ENCODE peak calls at places on chromosome 11, in ten cellular contexts. U is cardiac fibroblast, A is A549, X is progenitor cell of endocrine pancreas, S is neural crest cell, N is neural progenitor cell, M is astrocyte of the spinal cord, Q is GM06990, W is nephron progenitor cell, E is right lobe of liver. F is an unnamed sample.

GRCh38 chr11:68542617-68543016 is 82.1 kb downstream of the PPP6R3 start:
- DNase-seq in W (no peak), A (no peak), M (peak), E (no peak), U (peak), S (no peak), X (no peak), N (no peak), Q (no peak), F (no peak)

GRCh38 chr11:12909866-12910265 is 99.2 kb upstream of the RASSF10 start:
- DNase-seq in S (no peak), M (no peak), A (no peak), X (no peak), N (no peak), W (no peak), Q (no peak), E (no peak), U (peak), F (no peak)

GRCh38 chr11:134393638-134394037 is 18.4 kb downstream of the B3GAT1 start:
- DNase-seq in U (no peak), X (no peak), W (peak), N (peak), S (peak), A (peak), M (no peak), E (peak), Q (no peak), F (no peak)

GRCh38 chr11:16012125-16012751 is 344.1 kb downstream of the SOX6 start:
- DNase-seq in E (no peak), W (no peak), A (no peak), S (no peak), M (no peak), N (no peak), U (peak), X (no peak), Q (no peak), F (no peak)

GRCh38 chr11:120455487-120455886 is 56.1 kb upstream of the GRIK4 start:
- DNase-seq in A (no peak), X (no peak), S (no peak), W (no peak), N (no peak), M (no peak), U (no peak), Q (no peak), E (no peak), F (no peak)

GRCh38 chr11:27242591-27242990 is 120.4 kb downstream of the CCDC34 start:
- DNase-seq in Q (no peak), A (no peak), S (no peak), N (no peak), U (no peak), M (peak), W (no peak), E (no peak), X (no peak), F (no peak)

GRCh38 chr11:69697861-69698260 is 6.0 kb downstream of the FGF19 start:
- DNase-seq in N (no peak), A (no peak), S (no peak), E (no peak), W (no peak), Q (no peak), X (no peak), M (no peak), U (no peak), F (no peak)

GRCh38 chr11:79414644-79415317 is 26.0 kb downstream of the TENM4 start:
- DNase-seq in A (no peak), U (peak), X (no peak), E (no peak), S (no peak), W (no peak), Q (no peak), M (peak), N (no peak), F (no peak)

GRCh38 chr11:86068138-86068861 is 584 bp downstream of the PICALM start:
- DNase-seq in E (peak), U (peak), S (peak), W (peak), X (peak), M (no peak), N (peak), Q (peak), A (peak), F (peak)

GRCh38 chr11:45543808-45544422 is 121.5 kb downstream of the CHST1 start:
- DNase-seq in E (no peak), S (peak), Q (no peak), N (peak), W (peak), M (no peak), U (peak), X (peak), A (peak), F (no peak)

GRCh38 chr11:62544521-62545436 is 1.8 kb downstream of the AHNAK start:
- DNase-seq in X (no peak), Q (no peak), A (peak), N (peak), E (no peak), U (peak), W (peak), M (no peak), S (no peak), F (no peak)

GRCh38 chr11:128948583-128948982 is 5.9 kb upstream of the TP53AIP1 start:
- DNase-seq in U (no peak), S (no peak), W (peak), Q (no peak), X (no peak), E (no peak), A (no peak), N (peak), M (no peak), F (no peak)

GRCh38 chr11:116697011-116697410 is 75.8 kb downstream of the BUD13 start:
- DNase-seq in N (no peak), M (no peak), S (no peak), W (no peak), A (no peak), X (no peak), U (no peak), E (no peak), Q (no peak), F (peak)

GRCh38 chr11:114279778-114280532 is 16.2 kb upstream of the NNMT start:
- DNase-seq in E (no peak), U (peak), W (no peak), M (peak), S (no peak), Q (no peak), A (no peak), N (no peak), X (no peak), F (no peak)

GRCh38 chr11:47257518-47258316 is at the start of gene NR1H3:
- DNase-seq in X (peak), W (peak), A (peak), M (peak), U (peak), S (peak), E (peak), Q (no peak), N (peak), F (peak)

GRCh38 chr11:23112987-23113886 is 253.0 kb upstream of the CCDC179 start:
- DNase-seq in W (peak), A (peak), Q (no peak), E (peak), M (peak), U (peak), S (peak), N (peak), X (no peak), F (no peak)

GRCh38 chr11:124984512-124984854 is 30.5 kb downstream of the CCDC15 start:
- DNase-seq in E (no peak), M (no peak), Q (no peak), A (no peak), N (no peak), W (no peak), U (no peak), S (no peak), X (no peak), F (no peak)

GRCh38 chr11:133988686-133989410 is 32.1 kb upstream of the IGSF9B start:
- DNase-seq in N (no peak), Q (no peak), A (no peak), W (no peak), U (no peak), X (no peak), E (no peak), M (no peak), S (no peak), F (no peak)

GRCh38 chr11:45145083-45145420 is 1.4 kb upstream of the PRDM11 start:
- DNase-seq in U (no peak), A (no peak), S (no peak), X (no peak), E (no peak), N (no peak), Q (no peak), W (no peak), M (no peak), F (no peak)

GRCh38 chr11:90134420-90135003 is at the start of gene NAALAD2:
- DNase-seq in X (peak), Q (peak), M (peak), N (peak), U (peak), S (peak), W (peak), A (peak), E (peak), F (peak)

GRCh38 chr11:13051257-13051656 is 42.1 kb downstream of the RASSF10 start:
- DNase-seq in E (no peak), U (no peak), N (no peak), A (peak), Q (no peak), W (no peak), X (no peak), M (no peak), S (no peak), F (no peak)

GRCh38 chr11:118194835-118195627 is 18.6 kb upstream of the SCN2B start:
- DNase-seq in A (peak), U (peak), W (no peak), X (peak), Q (no peak), S (no peak), N (no peak), M (peak), E (peak), F (no peak)

GRCh38 chr11:5922749-5923426 is 19.2 kb upstream of the OR56A3 start:
- DNase-seq in X (no peak), U (peak), N (no peak), S (no peak), M (no peak), Q (no peak), W (no peak), E (no peak), A (peak), F (no peak)

GRCh38 chr11:127275771-127276170 is 275.2 kb upstream of the KIRREL3 start:
- DNase-seq in U (no peak), M (no peak), E (no peak), W (no peak), A (no peak), Q (no peak), S (no peak), N (no peak), X (no peak), F (no peak)

GRCh38 chr11:91947215-91947614 is 277.4 kb upstream of the FAT3 start:
- DNase-seq in S (no peak), A (no peak), N (no peak), W (no peak), M (peak), U (peak), Q (no peak), E (no peak), X (no peak), F (no peak)

GRCh38 chr11:122681731-122682130 is 26.2 kb downstream of the UBASH3B start:
- DNase-seq in M (no peak), A (peak), W (no peak), X (no peak), E (no peak), N (no peak), U (no peak), S (no peak), Q (no peak), F (no peak)

GRCh38 chr11:9251306-9251705 is 13.8 kb downstream of the DENND5A start:
- DNase-seq in W (no peak), S (no peak), X (no peak), M (no peak), U (no peak), N (no peak), A (no peak), Q (no peak), E (no peak), F (no peak)

GRCh38 chr11:91350931-91351330 is 873.7 kb upstream of the FAT3 start:
- DNase-seq in Q (no peak), X (no peak), W (no peak), E (no peak), S (no peak), U (no peak), M (no peak), N (peak), A (no peak), F (no peak)

GRCh38 chr11:110991621-110992355 is 253.7 kb upstream of the POU2AF2 start:
- DNase-seq in W (no peak), Q (no peak), E (peak), M (peak), A (no peak), N (no peak), U (no peak), X (no peak), S (no peak), F (no peak)

GRCh38 chr11:32713496-32713895 is 81.0 kb downstream of the CCDC73 start:
- DNase-seq in U (peak), W (no peak), S (no peak), M (peak), X (no peak), E (no peak), A (peak), Q (no peak), N (peak), F (no peak)
- TF ChIP-seq CTCF in U (peak), W (peak), S (peak), M (peak), X (peak), E (peak), A (peak), Q (peak), N (peak), F (peak)

DNA sequence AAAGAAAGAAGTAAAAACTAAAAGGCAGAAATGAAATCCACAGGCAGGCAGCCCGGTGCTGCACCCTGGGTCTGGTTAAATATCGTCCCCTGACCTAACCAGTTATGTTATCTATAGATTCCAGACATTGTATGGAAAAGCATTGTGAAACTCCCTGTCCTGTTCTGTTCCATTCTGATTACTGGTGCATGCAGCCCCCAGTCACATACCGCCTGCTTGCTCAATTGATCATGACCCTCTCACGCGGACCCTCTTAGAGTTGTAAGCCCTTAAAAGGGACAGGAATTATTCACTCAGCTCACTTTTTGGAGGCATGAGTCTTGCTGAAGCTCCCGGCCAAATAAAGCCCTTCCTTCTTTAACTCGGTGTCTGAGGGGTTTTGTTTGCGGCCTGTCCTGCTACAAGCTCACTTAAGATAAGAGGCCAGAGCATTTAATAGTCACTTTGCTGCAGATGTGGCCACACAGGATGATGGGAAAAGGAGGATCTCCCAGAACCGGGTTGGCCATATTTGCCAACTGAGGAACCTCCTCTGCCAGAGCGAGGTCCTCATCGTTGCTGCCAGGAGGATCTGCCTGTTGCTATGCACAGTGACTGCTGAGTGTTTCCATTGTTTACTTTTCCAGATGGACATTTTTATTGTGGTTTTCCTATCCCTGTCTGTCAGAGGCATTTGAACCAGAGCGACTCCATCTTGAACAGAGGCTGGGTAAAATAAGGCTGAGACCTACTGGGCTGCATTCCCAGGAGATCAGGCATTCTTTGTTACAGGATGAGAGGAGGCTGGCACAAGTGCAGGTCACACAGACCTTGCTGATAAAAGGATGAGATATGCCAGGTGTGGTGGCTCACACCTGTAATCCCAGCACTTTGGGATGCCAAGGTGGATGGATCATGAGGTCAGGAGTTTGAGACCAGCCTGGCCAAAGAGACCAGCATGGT is 10.2 kb downstream of the C11orf96 start:
- DNase-seq in E (no peak), X (no peak), Q (no peak), W (no peak), M (no peak), S (no peak), U (no peak), A (no peak), N (no peak), F (no peak)
- TF ChIP-seq CTCF in E (no peak), X (no peak), Q (no peak), W (no peak), M (no peak), S (no peak), U (no peak), A (no peak), N (no peak), F (no peak)

GRCh38 chr11:66641834-66642233 is 3.3 kb downstream of the RBM4 start:
- DNase-seq in N (no peak), Q (no peak), M (no peak), W (no peak), A (no peak), X (no peak), E (no peak), U (no peak), S (no peak), F (no peak)

GRCh38 chr11:66637557-66638176 is 836 bp upstream of the RBM4 start:
- DNase-seq in M (no peak), W (no peak), S (no peak), N (peak), X (no peak), U (no peak), E (no peak), A (no peak), Q (no peak), F (no peak)

GRCh38 chr11:66636411-66636810 is 2.1 kb upstream of the RBM4 start:
- DNase-seq in W (no peak), Q (no peak), E (no peak), M (no peak), A (no peak), X (no peak), S (no peak), U (no peak), N (no peak), F (no peak)

GRCh38 chr11:66638177-66639065 is at the start of gene RBM4:
- DNase-seq in Q (peak), X (peak), M (peak), W (peak), A (peak), S (peak), N (peak), U (peak), E (peak), F (peak)

DNA sequence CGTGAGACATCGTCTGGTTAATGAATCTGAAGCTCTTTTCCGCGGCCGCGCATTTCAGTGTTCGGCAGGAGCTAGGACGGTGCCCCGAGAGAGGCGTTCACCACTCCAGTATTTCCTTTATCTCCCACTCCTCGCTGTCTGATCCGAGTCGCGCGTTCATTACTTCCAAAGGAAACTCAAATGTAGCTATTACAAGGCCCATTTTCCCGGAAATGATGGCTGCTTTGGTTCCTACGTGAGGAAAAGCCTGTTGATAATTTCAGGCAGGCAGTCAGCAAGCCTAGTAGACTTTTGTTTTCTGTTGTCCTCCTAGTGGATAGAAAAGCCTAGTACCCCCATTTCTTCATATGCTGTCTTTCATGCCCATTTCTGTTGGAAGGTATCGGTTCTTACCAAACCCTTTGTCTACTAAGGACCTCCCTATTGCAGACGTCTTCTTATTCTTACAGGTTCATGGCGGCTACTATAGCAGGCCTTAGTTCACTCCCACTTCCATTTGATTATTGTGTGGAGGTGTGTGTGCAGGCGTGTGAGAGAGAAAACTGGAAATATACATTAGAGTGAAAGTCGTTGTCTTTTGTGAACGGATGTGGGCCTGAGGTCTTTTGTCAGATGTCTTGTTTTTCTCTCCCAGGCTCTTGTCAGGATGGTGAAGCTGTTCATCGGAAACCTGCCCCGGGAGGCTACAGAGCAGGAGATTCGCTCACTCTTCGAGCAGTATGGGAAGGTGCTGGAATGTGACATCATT is 737 bp downstream of the RBM4 start:
- DNase-seq in W (no peak), M (peak), U (peak), E (no peak), N (no peak), S (no peak), X (no peak), Q (no peak), A (peak), F (no peak)
- TF ChIP-seq CTCF in W (no peak), M (peak), U (no peak), E (no peak), N (no peak), S (peak), X (no peak), Q (no peak), A (no peak), F (peak)

DNA sequence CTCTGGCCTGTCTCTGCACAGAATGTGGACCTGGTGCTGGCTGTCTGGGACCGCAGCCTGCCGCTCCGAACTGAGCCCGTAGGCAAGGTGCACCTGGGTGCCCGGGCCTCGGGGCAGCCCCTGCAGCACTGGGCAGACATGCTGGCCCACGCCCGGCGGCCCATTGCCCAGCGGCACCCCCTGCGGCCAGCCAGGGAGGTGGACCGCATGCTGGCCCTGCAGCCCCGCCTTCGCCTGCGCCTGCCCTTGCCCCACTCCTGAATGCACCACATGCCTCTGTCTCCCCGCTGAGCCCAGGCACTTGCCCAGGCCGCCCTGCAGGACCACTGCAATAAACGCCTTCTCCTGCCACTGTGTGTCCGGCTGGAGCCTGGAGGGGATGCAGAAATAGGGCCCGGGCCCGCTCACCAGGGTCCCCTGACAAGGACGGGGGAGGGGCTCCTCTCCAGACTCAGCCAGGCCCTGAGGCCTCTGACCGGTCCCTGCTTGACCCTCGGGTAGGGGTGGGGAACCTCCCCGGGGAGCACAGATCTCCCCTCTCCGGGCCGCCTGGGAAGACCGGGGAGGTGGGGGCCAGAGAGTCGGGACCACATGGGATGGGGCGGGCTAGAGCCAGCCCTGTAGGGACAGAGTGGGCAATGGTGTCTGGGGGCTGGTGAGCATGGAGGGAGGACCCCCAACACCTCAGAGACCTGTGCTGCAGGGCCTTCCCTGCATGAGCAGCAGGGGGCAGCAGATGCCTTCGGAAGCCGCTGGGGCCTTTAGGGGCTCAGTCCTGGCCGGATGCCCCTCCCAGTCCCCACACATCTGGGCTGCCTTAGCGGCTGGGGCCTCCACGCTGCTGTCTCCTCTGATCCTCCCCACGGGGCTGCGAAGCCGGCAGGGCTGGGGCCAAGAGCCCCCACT is 1.4 kb upstream of the TNNI2 start:
- DNase-seq in Q (peak), S (peak), X (peak), A (peak), M (peak), N (peak), U (peak), W (peak), E (no peak), F (no peak)
- TF ChIP-seq CTCF in Q (peak), S (peak), X (peak), A (peak), M (peak), N (peak), U (peak), W (peak), E (peak), F (peak)

DNA sequence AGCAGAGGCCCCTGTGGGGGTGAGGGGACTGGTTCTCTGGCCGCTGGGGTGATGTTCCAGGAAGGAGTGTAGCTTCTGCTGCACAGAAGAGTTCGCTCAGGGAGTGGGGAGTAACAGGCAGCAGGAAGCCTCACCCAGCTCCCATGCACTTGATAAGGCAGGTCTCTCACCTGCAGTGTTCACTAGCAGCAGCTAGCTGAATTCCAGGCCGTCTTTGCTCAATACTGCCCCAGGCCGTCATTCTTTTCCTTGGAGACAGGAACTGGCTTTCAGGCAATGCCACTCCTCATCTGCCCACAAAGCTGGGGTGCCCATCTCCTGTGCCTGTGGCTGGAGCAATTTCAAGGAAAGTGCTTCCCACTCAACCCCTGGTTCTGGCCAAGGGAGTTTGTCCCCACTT is 66.1 kb downstream of the ARHGAP42 start:
- DNase-seq in A (no peak), U (no peak), Q (no peak), M (no peak), X (no peak), N (peak), S (no peak), E (no peak), W (no peak), F (no peak)
- TF ChIP-seq CTCF in A (no peak), U (no peak), Q (no peak), M (no peak), X (no peak), N (no peak), S (no peak), E (no peak), W (no peak), F (peak)